ENCODE peak calls at places on chromosomes 13 and 19, in four cellular contexts. O is fibroblast of lung, J is 8988T, V is Kasumi-1. T is an unnamed sample.

GRCh38 chr13:32164622-32165268 is 133.2 kb downstream of the FRY start:
- DNase-seq in V (peak; percentile 52), O (peak; percentile 80), J (peak; percentile 25), T (peak; percentile 26)

GRCh38 chr13:67996101-67996500 is 766.0 kb upstream of the PCDH9 start:
- DNase-seq in J (no peak), O (no peak), V (no peak), T (no peak)

GRCh38 chr13:72218966-72219365 is 352.0 kb upstream of the DACH1 start:
- DNase-seq in O (no peak), J (no peak), V (no peak), T (no peak)

GRCh38 chr13:23558675-23559536 is 11.3 kb upstream of the TNFRSF19 start:
- DNase-seq in O (peak; percentile 92), J (peak; percentile 24), V (peak; percentile 57), T (peak; percentile 44)

GRCh38 chr19:41795031-41795461 is 1.3 kb upstream of the CEACAM3 start:
- DNase-seq in O (peak; percentile 27), V (peak; percentile 59), J (no peak), T (no peak)

GRCh38 chr19:33429891-33430673 is 56.6 kb downstream of the CEBPG start:
- DNase-seq in O (no peak), V (no peak), J (no peak), T (no peak)

GRCh38 chr13:99941086-99941485 is 30.5 kb downstream of the ZIC5 start:
- DNase-seq in J (no peak), O (no peak), V (no peak), T (no peak)

GRCh38 chr13:98998831-98999634 is 21.2 kb upstream of the DOCK9 start:
- DNase-seq in J (no peak), O (peak; percentile 38), V (no peak), T (no peak)

GRCh38 chr19:18871543-18871942 is 24.4 kb downstream of the CERS1 start:
- DNase-seq in V (no peak), J (no peak), O (no peak), T (no peak)

GRCh38 chr13:60137911-60138570 is 25.7 kb downstream of the DIAPH3 start:
- DNase-seq in J (no peak), O (no peak), V (no peak), T (no peak)

T was measured in H54.